ENCODE peak calls at places on chromosomes 12 and 14, in nine cellular contexts. H, O, B, K, D, T, N, L and C are unnamed samples.

GRCh38 chr12:18752280-18752920 is 14.5 kb downstream of the CAPZA3 start:
- DNase-seq in H (no peak), O (peak; percentile 95), B (no peak), K (no peak), D (no peak), T (no peak), N (peak; percentile 96), L (no peak), C (no peak)

GRCh38 chr14:105577339-105577861 is 51.0 kb downstream of the TMEM121 start:
- DNase-seq in H (no peak), O (no peak), B (peak; percentile 17), K (no peak), D (no peak), T (no peak), N (no peak), L (no peak), C (no peak)

GRCh38 chr12:65533177-65533883 is 254.8 kb downstream of the MSRB3 start:
- DNase-seq in H (no peak), O (peak; percentile 52), B (no peak), K (no peak), D (peak; percentile 19), T (no peak), N (peak; percentile 22), L (no peak), C (no peak)

GRCh38 chr14:26930576-26930975 is 332.7 kb upstream of the NOVA1 start:
- DNase-seq in H (no peak), O (no peak), B (no peak), K (no peak), D (no peak), T (no peak), N (no peak), L (no peak), C (no peak)

GRCh38 chr14:55514819-55515470 is 65.1 kb upstream of the KTN1 start:
- DNase-seq in H (no peak), O (peak; percentile 87), B (no peak), K (no peak), D (no peak), T (no peak), N (peak; percentile 77), L (no peak), C (no peak)

GRCh38 chr12:132222096-132222807 is 78.0 kb downstream of the NOC4L start:
- DNase-seq in H (peak; percentile 52), O (peak; percentile 2), B (no peak), K (no peak), D (peak; percentile 44), T (no peak), N (peak; percentile 49), L (no peak), C (peak; percentile 48)

GRCh38 chr14:77498984-77499527 is 440 bp upstream of the ISM2 start:
- DNase-seq in H (no peak), O (no peak), B (no peak), K (no peak), D (no peak), T (no peak), N (no peak), L (no peak), C (no peak)

GRCh38 chr12:6952121-6952859 is 1.1 kb downstream of the PTPN6 start:
- DNase-seq in H (no peak), O (no peak), B (no peak), K (peak; percentile 17), D (no peak), T (no peak), N (no peak), L (no peak), C (peak; percentile 71)

GRCh38 chr14:71600309-71600708 is 331.9 kb upstream of the RGS6 start:
- DNase-seq in H (no peak), O (no peak), B (no peak), K (no peak), D (no peak), T (no peak), N (no peak), L (no peak), C (no peak)

GRCh38 chr14:90111895-90112534 is 50.2 kb downstream of the KCNK13 start:
- DNase-seq in H (peak; percentile 24), O (peak; percentile 87), B (no peak), K (no peak), D (no peak), T (no peak), N (no peak), L (no peak), C (no peak)

GRCh38 chr14:100332797-100333196 is 9.7 kb downstream of the SLC25A47 start:
- DNase-seq in H (no peak), O (no peak), B (no peak), K (no peak), D (no peak), T (no peak), N (no peak), L (no peak), C (no peak)

GRCh38 chr14:88551936-88552565 is 2.8 kb downstream of the PTPN21 start:
- DNase-seq in H (no peak), O (peak; percentile 19), B (peak; percentile 51), K (peak; percentile 57), D (no peak), T (peak; percentile 20), N (peak; percentile 38), L (no peak), C (no peak)

GRCh38 chr14:100780246-100780645 is 45.7 kb upstream of the MEG3 start:
- DNase-seq in H (no peak), O (no peak), B (no peak), K (no peak), D (no peak), T (no peak), N (no peak), L (no peak), C (peak; percentile 57)

GRCh38 chr14:65780566-65780965 is 368.0 kb downstream of the FUT8 start:
- DNase-seq in H (no peak), O (no peak), B (no peak), K (no peak), D (no peak), T (no peak), N (no peak), L (no peak), C (no peak)

GRCh38 chr12:38823743-38824142 is 81.6 kb downstream of the CPNE8 start:
- DNase-seq in H (no peak), O (no peak), B (no peak), K (no peak), D (no peak), T (no peak), N (peak; percentile 6), L (no peak), C (no peak)

GRCh38 chr12:81639196-81639595 is 120.0 kb downstream of the PPFIA2 start:
- DNase-seq in H (no peak), O (no peak), B (no peak), K (no peak), D (no peak), T (no peak), N (peak; percentile 2), L (no peak), C (no peak)

GRCh38 chr12:94930216-94930654 is 73.3 kb downstream of the NDUFA12 start:
- DNase-seq in H (no peak), O (no peak), B (no peak), K (no peak), D (no peak), T (no peak), N (no peak), L (no peak), C (no peak)

GRCh38 chr14:104821971-104822608 is 21.2 kb downstream of the ZBTB42 start:
- DNase-seq in H (no peak), O (no peak), B (no peak), K (no peak), D (no peak), T (no peak), N (no peak), L (no peak), C (no peak)

GRCh38 chr14:68666206-68666730 is 126.6 kb downstream of the ZFP36L1 start:
- DNase-seq in H (no peak), O (peak; percentile 43), B (peak; percentile 10), K (no peak), D (no peak), T (no peak), N (no peak), L (no peak), C (no peak)

GRCh38 chr12:58041441-58041840 is 100.1 kb downstream of the ATP23 start:
- DNase-seq in H (no peak), O (no peak), B (no peak), K (no peak), D (no peak), T (no peak), N (no peak), L (no peak), C (no peak)
- H3K27ac ChIP-seq in H (no peak overlapping the region), O (no peak overlapping the region), B (no peak overlapping the region), K (no peak overlapping the region), D (no peak overlapping the region), T (no peak overlapping the region), N (no peak overlapping the region), L (no peak overlapping the region), C (no peak overlapping the region)

DNA sequence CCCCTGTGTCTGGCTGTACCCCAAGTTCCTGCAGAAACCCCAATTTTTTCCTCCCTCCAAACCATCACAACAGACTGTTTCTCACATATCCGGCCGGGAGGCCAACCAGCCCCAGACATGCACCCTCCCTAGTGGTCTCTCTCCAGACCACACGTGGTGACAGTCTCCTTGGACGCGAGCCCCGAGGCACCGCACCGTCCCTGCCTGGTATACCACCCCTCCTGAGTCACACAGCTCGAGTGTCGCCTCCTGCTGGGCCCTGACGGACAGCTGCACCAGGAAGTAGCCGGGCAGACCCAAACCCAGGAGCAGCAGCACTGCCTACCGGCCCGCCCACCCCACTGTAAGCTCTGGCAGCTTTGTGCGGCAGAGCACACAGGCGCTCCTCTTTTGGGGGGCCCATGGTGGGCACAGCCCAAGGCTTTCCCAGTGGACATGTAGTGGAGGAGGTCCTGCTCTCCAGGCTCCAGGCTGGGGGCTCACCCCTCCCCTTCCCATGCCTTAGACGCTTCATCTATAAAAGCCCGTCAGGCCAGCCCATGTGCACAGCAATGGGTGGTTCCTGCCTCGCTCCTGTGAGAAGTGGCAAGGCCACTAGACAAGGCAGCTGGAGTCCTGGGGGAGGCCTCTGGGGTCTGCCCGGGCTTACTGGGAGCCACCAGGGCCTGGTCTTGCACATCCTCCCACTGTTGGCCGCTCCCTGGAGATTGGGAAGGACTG is 97.5 kb downstream of the RFLNA start:
- DNase-seq in H (peak; percentile 90), O (peak; percentile 45), B (no peak), K (peak; percentile 77), D (no peak), T (peak; percentile 52), N (no peak), L (no peak), C (peak; percentile 83)
- H3K4me3 ChIP-seq in H (no peak overlapping the region), O (no peak overlapping the region), B (no peak overlapping the region), K (no peak overlapping the region), D (no peak overlapping the region), T (no peak overlapping the region), N (no peak overlapping the region), L (no peak overlapping the region), C (no peak overlapping the region)

DNA sequence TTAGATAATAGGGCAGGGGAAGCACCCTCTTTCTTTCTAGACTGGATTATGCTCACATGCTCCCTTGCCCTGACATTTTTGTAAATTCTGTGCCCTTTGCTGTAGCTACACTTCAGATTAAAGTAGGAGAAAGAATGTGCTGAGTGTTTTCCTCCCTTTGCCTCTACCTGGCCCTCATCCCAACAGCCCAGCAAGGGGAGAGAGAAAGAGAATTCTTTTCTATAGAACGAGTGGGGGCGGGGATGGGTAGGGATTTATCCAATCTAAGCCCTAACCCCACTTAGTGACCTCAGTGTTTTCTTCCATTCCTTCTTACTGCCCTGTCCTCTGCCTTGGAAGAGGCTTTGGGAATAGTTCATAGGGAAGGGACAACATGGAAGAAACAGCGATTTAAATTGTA is 13.5 kb downstream of the GPR84 start:
- DNase-seq in H (no peak), O (no peak), B (no peak), K (no peak), D (no peak), T (no peak), N (peak; percentile 40), L (peak; percentile 50), C (no peak)
- H3K27ac ChIP-seq in H (no peak overlapping the region), O (no peak overlapping the region), B (no peak overlapping the region), K (no peak overlapping the region), D (no peak overlapping the region), T (peak overlapping the region; percentile 95), N (peak overlapping the region; percentile 7), L (no peak overlapping the region), C (no peak overlapping the region)

GRCh38 chr12:30200864-30201263 is 417.1 kb upstream of the TMTC1 start:
- DNase-seq in H (no peak), O (no peak), B (no peak), K (peak; percentile 46), D (no peak), T (no peak), N (peak; percentile 30), L (no peak), C (peak; percentile 38)
- H3K4me3 ChIP-seq in H (no peak overlapping the region), O (no peak overlapping the region), B (no peak overlapping the region), K (no peak overlapping the region), D (no peak overlapping the region), T (no peak overlapping the region), N (peak overlapping the region; percentile 17), L (no peak overlapping the region), C (peak overlapping the region; percentile 4)